ENCODE peak calls at places on chromosomes 3 and 15, in ten cellular contexts. O is GM19239; B is activated T-cell treated with anti-CD3 and anti-CD28 coated beads for 1 hour; I is activated effector memory CD4-positive, alpha-beta T cell treated with Interleukin-2 at 50 U/mL for 16 hours; G is cerebellar cortex; Q is NCI-H2081; Z is right cardiac atrium; R is activated CD4-positive, alpha-beta memory T cell treated with anti-CD3 and anti-CD28 coated beads, Interleukin-2, amount 10 ng/mL, durations not matched to agents 7 days and 5 days; K is stimulated activated naive CD8-positive, alpha-beta T cell treated with anti-CD3 and anti-CD28 coated beads, Interleukin-15, Interleukin-2, amounts not matched to agents 100 U/mL and 50 U/mL, for 24 hours; M is AG08396. W is an unnamed sample.

GRCh38 chr3:12758025-12758830 is 831 bp downstream of the TMEM40 start:
- DNase-seq in O (peak; percentile 42), B (no peak), I (no peak), G (peak; percentile 5), Q (no peak), Z (peak; percentile 87), R (no peak), K (no peak), M (peak; percentile 73), W (no peak)

GRCh38 chr3:189144645-189145044 is 27.1 kb upstream of the TPRG1 start:
- DNase-seq in O (no peak), B (no peak), I (no peak), G (no peak), Q (peak; percentile 22), Z (no peak), R (peak; percentile 42), K (no peak), M (no peak), W (no peak)

GRCh38 chr15:89367485-89368451 is 33.1 kb upstream of the POLG start:
- DNase-seq in O (no peak), B (no peak), I (no peak), G (peak; percentile 92), Q (peak; percentile 90), Z (peak; percentile 67), R (no peak), K (no peak), M (peak; percentile 60), W (no peak)

GRCh38 chr3:186788482-186789370 is 5.3 kb downstream of the EIF4A2 start:
- DNase-seq in O (no peak), B (no peak), I (no peak), G (peak; percentile 41), Q (no peak), Z (no peak), R (no peak), K (no peak), M (no peak), W (no peak)

GRCh38 chr3:17747184-17747889 is 4.9 kb upstream of the TBC1D5 start:
- DNase-seq in O (peak; percentile 29), B (no peak), I (no peak), G (no peak), Q (no peak), Z (no peak), R (no peak), K (no peak), M (no peak), W (no peak)

GRCh38 chr3:14605070-14605469 is 46.5 kb upstream of the CCDC174 start:
- DNase-seq in O (no peak), B (no peak), I (no peak), G (no peak), Q (no peak), Z (no peak), R (no peak), K (no peak), M (peak; percentile 42), W (no peak)

GRCh38 chr3:188854395-188855149 is 317.2 kb upstream of the TPRG1 start:
- DNase-seq in O (no peak), B (no peak), I (no peak), G (no peak), Q (no peak), Z (peak; percentile 56), R (no peak), K (no peak), M (peak; percentile 42), W (no peak)

GRCh38 chr3:105195260-105195659 is 171.4 kb upstream of the ALCAM start:
- DNase-seq in O (no peak), B (no peak), I (no peak), G (no peak), Q (no peak), Z (no peak), R (no peak), K (no peak), M (peak; percentile 14), W (no peak)